ENCODE peak calls at places on chromosomes 5 and 9, in nine cellular contexts. U is epithelial cell of proximal tubule, Y is adipocyte, H is amniotic stem cell, A is substantia nigra, R is 8988T, L is NCI-H2081 treated with DMSO at 0.1 percent for 48 hours, T is K562, F is GM10248. I is an unnamed sample.
A peak's percentile ranks its signal among the peaks of the same experiment; 100 is the strongest.

GRCh38 chr5:36876965-36877666 is 547 bp downstream of the NIPBL start:
- DNase-seq in A (peak; percentile 31), U (no peak), F (peak; percentile 28), T (peak; percentile 72), R (peak; percentile 30), L (no peak), H (no peak), Y (peak; percentile 81), I (no peak)

GRCh38 chr9:136367296-136368145 is 4.0 kb upstream of the DNLZ start:
- DNase-seq in A (no peak), L (no peak), Y (no peak), T (no peak), F (no peak), U (no peak), R (no peak), H (no peak), I (no peak)

GRCh38 chr9:135612981-135613910 is 26.1 kb downstream of the GLT6D1 start:
- DNase-seq in A (no peak), U (no peak), H (no peak), F (no peak), L (no peak), R (no peak), T (peak; percentile 6), Y (no peak), I (no peak)

GRCh38 chr5:43312076-43312620 is 1.1 kb downstream of the HMGCS1 start:
- DNase-seq in Y (no peak), T (no peak), A (no peak), H (no peak), L (no peak), F (no peak), U (no peak), R (no peak), I (no peak)

GRCh38 chr5:107247427-107247826 is 423.3 kb downstream of the EFNA5 start:
- DNase-seq in U (no peak), F (no peak), T (no peak), R (no peak), H (no peak), L (no peak), Y (no peak), A (no peak), I (no peak)

GRCh38 chr5:95238560-95239325 is 46.2 kb downstream of the MCTP1 start:
- DNase-seq in T (no peak), Y (peak; percentile 61), H (peak; percentile 14), L (no peak), F (no peak), R (no peak), U (no peak), A (no peak), I (no peak)

GRCh38 chr9:134575817-134576176 is 65.8 kb upstream of the COL5A1 start:
- DNase-seq in L (no peak), T (no peak), R (no peak), F (no peak), U (no peak), H (no peak), Y (no peak), A (no peak), I (no peak)

GRCh38 chr9:128169925-128170324 is 9.9 kb downstream of the BBLN start:
- DNase-seq in U (no peak), A (no peak), L (no peak), H (no peak), R (no peak), Y (no peak), T (no peak), F (no peak), I (no peak)

GRCh38 chr5:10695055-10695649 is 65.9 kb downstream of the DAP start:
- DNase-seq in L (peak; percentile 49), A (peak; percentile 34), U (no peak), H (peak; percentile 56), R (peak; percentile 85), Y (peak; percentile 91), F (peak; percentile 69), T (peak; percentile 63), I (no peak)

GRCh38 chr9:127991017-127991756 is 10.4 kb upstream of the EEIG1 start:
- DNase-seq in L (peak; percentile 48), Y (no peak), R (no peak), F (no peak), U (peak; percentile 65), H (no peak), A (no peak), T (no peak), I (no peak)

GRCh38 chr9:35793461-35793860 is 2.1 kb downstream of the NPR2 start:
- DNase-seq in R (no peak), U (no peak), A (no peak), T (no peak), H (no peak), Y (peak; percentile 15), L (no peak), F (no peak), I (no peak)

GRCh38 chr5:170848033-170848432 is 13.8 kb upstream of the RANBP17 start:
- DNase-seq in A (no peak), F (no peak), U (no peak), Y (peak; percentile 36), H (no peak), T (no peak), R (no peak), L (no peak), I (no peak)

GRCh38 chr9:15253197-15253596 is 53.8 kb downstream of the TTC39B start:
- DNase-seq in Y (peak; percentile 15), A (no peak), U (no peak), T (no peak), R (no peak), L (no peak), F (no peak), H (no peak), I (no peak)

GRCh38 chr9:130606887-130607582 is 27.7 kb downstream of the FUBP3 start:
- DNase-seq in Y (peak; percentile 3), R (no peak), A (no peak), L (no peak), H (no peak), T (no peak), U (no peak), F (no peak), I (no peak)

GRCh38 chr5:78666041-78666444 is 17.5 kb upstream of the LHFPL2 start:
- DNase-seq in T (no peak), H (no peak), Y (peak; percentile 38), R (no peak), F (no peak), A (no peak), L (no peak), U (no peak), I (no peak)

GRCh38 chr5:169299651-169300467 is 1.1 kb downstream of the SLIT3 start:
- DNase-seq in F (no peak), L (no peak), Y (peak; percentile 65), T (no peak), U (no peak), A (no peak), H (no peak), R (no peak), I (no peak)

GRCh38 chr5:62477801-62478200 is 65.2 kb downstream of the IPO11 start:
- DNase-seq in U (no peak), H (no peak), L (no peak), F (no peak), Y (peak; percentile 53), A (no peak), T (no peak), R (no peak), I (no peak)

GRCh38 chr5:109329296-109330252 is 80.2 kb downstream of the PJA2 start:
- DNase-seq in T (no peak), R (no peak), H (no peak), U (no peak), L (no peak), A (no peak), F (no peak), Y (peak; percentile 66), I (no peak)

GRCh38 chr5:134545070-134545868 is 19.8 kb downstream of the JADE2 start:
- DNase-seq in F (no peak), L (no peak), U (no peak), H (no peak), A (no peak), R (no peak), Y (no peak), T (no peak), I (no peak)

GRCh38 chr5:81969912-81970311 is 1.9 kb upstream of the ATG10 start:
- DNase-seq in R (no peak), Y (no peak), U (no peak), T (no peak), F (no peak), H (no peak), A (no peak), L (no peak), I (no peak)

GRCh38 chr5:133962131-133962530 is 6.3 kb downstream of the C5orf15 start:
- DNase-seq in Y (peak; percentile 27), A (no peak), U (no peak), H (no peak), R (no peak), T (no peak), L (no peak), F (no peak), I (no peak)

GRCh38 chr5:156367602-156368001 is 40.6 kb downstream of the SGCD start:
- DNase-seq in L (no peak), H (peak; percentile 68), F (no peak), U (no peak), R (no peak), Y (peak; percentile 94), T (no peak), A (no peak), I (peak; percentile 75)

GRCh38 chr9:113863345-113863744 is 12.8 kb upstream of the ZNF618 start:
- DNase-seq in H (no peak), A (no peak), Y (no peak), U (no peak), R (no peak), T (no peak), F (no peak), L (no peak), I (no peak)

GRCh38 chr5:104800440-104801048 is 1238.0 kb upstream of the NUDT12 start:
- DNase-seq in H (no peak), Y (no peak), R (no peak), T (peak; percentile 4), L (no peak), U (no peak), F (no peak), A (no peak), I (no peak)

I was measured in HFF-Myc.